ENCODE peak calls at places on chromosomes 7 and 10, in five cellular contexts. E, Y, I, X and A are unnamed samples.

GRCh38 chr10:26780793-26781601 is 79.8 kb downstream of the ABI1 start:
- DNase-seq in E (no peak), Y (no peak), I (no peak), X (no peak), A (no peak)

GRCh38 chr7:150740053-150740452 is 2.8 kb downstream of the GIMAP5 start:
- DNase-seq in E (no peak), Y (no peak), I (no peak), X (no peak), A (no peak)

GRCh38 chr7:27179503-27180430 is 5.3 kb downstream of the HOXA11 start:
- DNase-seq in E (no peak), Y (peak), I (peak), X (peak), A (peak)

GRCh38 chr10:16779375-16779774 is 37.8 kb downstream of the RSU1 start:
- DNase-seq in E (no peak), Y (no peak), I (no peak), X (no peak), A (no peak)

GRCh38 chr7:76294344-76295024 is 8.0 kb upstream of the HSPB1 start:
- DNase-seq in E (no peak), Y (peak), I (peak), X (peak), A (no peak)

GRCh38 chr7:128116740-128117139 is 85.5 kb upstream of the LRRC4 start:
- DNase-seq in E (no peak), Y (no peak), I (peak), X (peak), A (no peak)

GRCh38 chr7:118843456-118843855 is 619.0 kb downstream of the ANKRD7 start:
- DNase-seq in E (no peak), Y (no peak), I (no peak), X (no peak), A (no peak)

GRCh38 chr7:44433255-44434022 is 57.0 kb downstream of the NUDCD3 start:
- DNase-seq in E (no peak), Y (no peak), I (no peak), X (no peak), A (no peak)

GRCh38 chr7:151088856-151089699 is 2.8 kb downstream of the AGAP3 start:
- DNase-seq in E (no peak), Y (no peak), I (no peak), X (peak), A (no peak)

GRCh38 chr10:12539350-12540164 is 190.2 kb downstream of the CAMK1D start:
- DNase-seq in E (no peak), Y (peak), I (no peak), X (no peak), A (no peak)

GRCh38 chr10:16967866-16968721 is 150.9 kb upstream of the RSU1 start:
- DNase-seq in E (no peak), Y (no peak), I (no peak), X (peak), A (no peak)

GRCh38 chr10:27448926-27449325 is 55.2 kb upstream of the RAB18 start:
- DNase-seq in E (no peak), Y (no peak), I (no peak), X (peak), A (no peak)

GRCh38 chr10:69645751-69646687 is 16.0 kb downstream of the FAM241B start:
- DNase-seq in E (no peak), Y (no peak), I (peak), X (no peak), A (no peak)

GRCh38 chr10:66925896-66926719 is at the start of gene LRRTM3:
- DNase-seq in E (peak), Y (peak), I (peak), X (peak), A (peak)

GRCh38 chr10:12663863-12664262 is 314.5 kb downstream of the CAMK1D start:
- DNase-seq in E (no peak), Y (no peak), I (no peak), X (no peak), A (no peak)

DNA sequence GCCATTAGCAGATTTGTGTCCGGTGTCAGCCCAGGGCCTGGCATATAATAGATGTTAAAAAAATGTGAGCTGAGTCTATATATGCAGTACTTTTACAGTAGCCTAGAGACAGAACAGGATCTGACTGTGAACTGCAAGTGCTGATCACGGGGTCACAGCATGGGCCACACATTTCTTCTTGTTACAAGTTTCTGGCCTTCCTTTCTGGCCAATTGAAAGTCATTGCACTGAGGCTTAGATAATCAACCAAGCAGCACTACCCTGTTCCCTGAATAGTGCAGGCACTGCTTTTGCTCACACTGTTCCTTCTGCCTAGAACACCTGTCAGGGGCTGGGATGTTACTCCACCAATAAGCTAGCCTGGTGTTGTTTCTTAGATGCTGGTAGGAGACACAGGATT is 5.4 kb upstream of the MARVELD1 start:
- DNase-seq in E (no peak), Y (no peak), I (no peak), X (no peak), A (no peak)
- TF ChIP-seq POLR2AphosphoS5 in E (no peak), Y (no peak), I (no peak), X (no peak), A (no peak)

GRCh38 chr10:128050937-128051336 is 75.3 kb downstream of the MKI67 start:
- DNase-seq in E (no peak), Y (no peak), I (no peak), X (no peak), A (no peak)
- TF ChIP-seq TAF1 in E (no peak), Y (no peak), I (no peak), X (no peak), A (no peak)

GRCh38 chr10:48306265-48306869 is at the start of gene MAPK8:
- DNase-seq in E (peak), Y (peak), I (peak), X (peak), A (peak)
- TF ChIP-seq POLR2AphosphoS5 in E (peak), Y (peak), I (peak), X (peak), A (peak)

GRCh38 chr10:46544989-46545791 is 11.3 kb downstream of the GPRIN2 start:
- DNase-seq in E (peak), Y (no peak), I (peak), X (no peak), A (no peak)
- TF ChIP-seq TAF1 in E (no peak), Y (no peak), I (no peak), X (no peak), A (no peak)

DNA sequence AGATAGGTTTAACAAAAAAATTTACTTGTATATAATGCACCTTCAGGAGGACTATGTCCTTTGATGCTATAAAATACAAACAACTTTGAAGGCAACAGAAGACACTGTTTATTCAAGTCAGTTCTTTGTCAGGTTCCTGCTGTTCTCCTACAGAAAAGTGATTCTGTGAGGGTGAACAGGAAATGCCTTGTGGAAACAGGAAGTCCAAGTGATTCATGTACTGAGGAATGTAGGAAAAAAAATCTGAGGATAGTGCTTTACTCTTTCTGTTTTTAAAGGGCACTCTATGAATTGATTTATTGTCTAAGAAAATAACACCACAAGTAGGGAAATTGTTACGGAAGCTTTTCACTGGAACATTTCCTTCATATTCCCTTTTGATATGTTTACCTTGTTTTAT is 171.9 kb downstream of the HDAC9 start:
- DNase-seq in E (no peak), Y (no peak), I (no peak), X (peak), A (no peak)
- TF ChIP-seq POLR2AphosphoS5 in E (no peak), Y (no peak), I (peak), X (no peak), A (no peak)

GRCh38 chr7:136142583-136142982 is 165.4 kb upstream of the MTPN start:
- DNase-seq in E (no peak), Y (no peak), I (no peak), X (no peak), A (no peak)
- TF ChIP-seq TAF1 in E (no peak), Y (no peak), I (no peak), X (no peak), A (no peak)

GRCh38 chr10:125158528-125159485 is 1.6 kb downstream of the CTBP2 start:
- DNase-seq in E (no peak), Y (peak), I (peak), X (no peak), A (no peak)

GRCh38 chr10:125160856-125161569 is 650 bp upstream of the CTBP2 start:
- DNase-seq in E (no peak), Y (peak), I (peak), X (no peak), A (no peak)

GRCh38 chr10:125161570-125162139 is 1.3 kb upstream of the CTBP2 start:
- DNase-seq in E (no peak), Y (no peak), I (peak), X (no peak), A (no peak)

GRCh38 chr10:125159486-125159931 is 854 bp downstream of the CTBP2 start:
- DNase-seq in E (no peak), Y (peak), I (peak), X (no peak), A (no peak)

DNA sequence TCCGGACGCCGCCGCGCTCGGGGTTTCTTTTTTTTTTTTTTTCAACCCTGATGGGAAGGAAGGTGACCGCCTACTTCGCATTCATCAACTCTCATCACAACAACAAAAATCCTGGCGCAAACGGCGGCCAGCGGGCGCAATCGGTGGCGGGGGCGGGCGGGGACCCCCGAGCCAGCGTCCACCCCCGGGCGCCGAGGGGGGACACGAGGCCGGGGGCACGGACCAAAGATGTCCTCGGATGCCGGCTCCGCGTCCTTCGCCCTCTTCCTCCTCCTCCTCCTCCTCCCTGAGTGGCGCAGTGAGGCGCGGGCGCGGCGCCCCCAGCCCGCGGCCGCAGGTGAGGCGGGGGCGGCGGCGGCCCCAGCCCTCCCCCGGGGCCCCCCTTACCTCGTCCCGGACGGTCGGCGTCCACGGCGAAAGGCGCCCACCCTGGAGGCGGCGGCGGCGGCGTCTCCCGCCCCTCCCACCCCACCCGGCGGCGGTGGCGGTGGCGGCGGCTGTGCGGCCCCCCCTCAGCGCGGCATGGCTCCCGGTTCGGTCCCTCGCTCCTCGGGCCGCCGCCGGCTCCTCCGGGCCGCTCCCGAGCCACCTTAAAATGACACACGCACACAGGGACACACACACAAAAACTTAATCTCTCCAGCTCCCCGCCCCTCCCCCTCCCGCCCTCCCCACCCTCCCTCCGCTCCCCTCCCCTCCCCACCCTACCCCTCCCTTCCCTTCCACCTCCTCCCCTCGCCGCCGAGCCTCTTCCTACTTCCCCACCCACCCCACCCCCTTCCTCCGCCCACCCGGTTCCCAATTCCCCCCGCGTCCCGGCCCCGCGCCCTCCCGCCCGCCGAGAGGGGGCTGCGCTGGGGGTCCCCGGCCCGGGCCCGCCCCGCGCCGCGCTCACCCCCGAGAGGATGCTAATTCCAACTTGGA is at the start of gene CTBP2:
- DNase-seq in E (no peak), Y (peak), I (peak), X (no peak), A (no peak)
- TF ChIP-seq POLR2AphosphoS5 in E (no peak), Y (peak), I (no peak), X (no peak), A (no peak)

GRCh38 chr7:50121269-50121668 is 28.2 kb upstream of the ZPBP start:
- DNase-seq in E (no peak), Y (no peak), I (no peak), X (no peak), A (no peak)

GRCh38 chr7:50125766-50126165 is 32.7 kb upstream of the ZPBP start:
- DNase-seq in E (no peak), Y (no peak), I (no peak), X (no peak), A (no peak)

DNA sequence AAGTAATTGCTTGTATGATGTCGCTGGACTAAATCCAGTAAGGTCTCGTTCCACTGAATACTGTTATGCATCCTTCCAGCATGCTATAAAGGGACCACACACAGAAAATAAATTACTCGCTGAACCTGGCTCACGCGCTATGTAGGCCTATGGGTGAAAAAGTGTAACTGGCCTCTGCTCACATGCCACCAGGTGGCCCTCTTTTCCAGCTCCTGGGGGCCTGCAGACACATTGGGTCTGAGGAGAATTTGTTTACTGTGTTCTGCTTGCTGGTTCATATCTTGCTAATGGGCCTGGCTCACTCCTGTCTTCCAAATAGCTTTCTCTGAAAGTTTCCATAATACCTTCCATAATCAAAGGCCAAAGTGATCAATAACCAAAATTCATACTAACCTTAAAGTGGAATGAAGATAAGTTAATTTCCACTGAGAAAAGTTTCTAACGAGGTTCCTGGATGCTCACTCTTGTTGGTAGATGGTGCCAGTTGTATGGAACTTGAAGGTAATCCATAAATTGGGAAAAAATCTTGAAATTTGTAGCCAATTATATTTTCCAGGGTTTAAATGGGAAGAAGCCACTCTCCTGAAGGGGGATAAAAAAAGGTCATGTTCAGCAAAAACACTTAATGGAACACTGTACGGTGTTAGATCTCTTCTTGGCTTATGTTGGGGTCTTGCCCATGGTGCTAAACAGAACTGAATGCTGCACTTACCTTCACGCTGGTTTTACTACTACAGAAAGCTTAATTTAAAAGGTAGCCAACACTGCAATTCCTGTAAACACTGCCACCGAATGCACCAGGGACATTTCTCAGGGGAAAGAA is 27.0 kb upstream of the ZPBP start:
- DNase-seq in E (no peak), Y (peak), I (peak), X (peak), A (no peak)
- TF ChIP-seq TAF1 in E (no peak), Y (no peak), I (no peak), X (no peak), A (no peak)

DNA sequence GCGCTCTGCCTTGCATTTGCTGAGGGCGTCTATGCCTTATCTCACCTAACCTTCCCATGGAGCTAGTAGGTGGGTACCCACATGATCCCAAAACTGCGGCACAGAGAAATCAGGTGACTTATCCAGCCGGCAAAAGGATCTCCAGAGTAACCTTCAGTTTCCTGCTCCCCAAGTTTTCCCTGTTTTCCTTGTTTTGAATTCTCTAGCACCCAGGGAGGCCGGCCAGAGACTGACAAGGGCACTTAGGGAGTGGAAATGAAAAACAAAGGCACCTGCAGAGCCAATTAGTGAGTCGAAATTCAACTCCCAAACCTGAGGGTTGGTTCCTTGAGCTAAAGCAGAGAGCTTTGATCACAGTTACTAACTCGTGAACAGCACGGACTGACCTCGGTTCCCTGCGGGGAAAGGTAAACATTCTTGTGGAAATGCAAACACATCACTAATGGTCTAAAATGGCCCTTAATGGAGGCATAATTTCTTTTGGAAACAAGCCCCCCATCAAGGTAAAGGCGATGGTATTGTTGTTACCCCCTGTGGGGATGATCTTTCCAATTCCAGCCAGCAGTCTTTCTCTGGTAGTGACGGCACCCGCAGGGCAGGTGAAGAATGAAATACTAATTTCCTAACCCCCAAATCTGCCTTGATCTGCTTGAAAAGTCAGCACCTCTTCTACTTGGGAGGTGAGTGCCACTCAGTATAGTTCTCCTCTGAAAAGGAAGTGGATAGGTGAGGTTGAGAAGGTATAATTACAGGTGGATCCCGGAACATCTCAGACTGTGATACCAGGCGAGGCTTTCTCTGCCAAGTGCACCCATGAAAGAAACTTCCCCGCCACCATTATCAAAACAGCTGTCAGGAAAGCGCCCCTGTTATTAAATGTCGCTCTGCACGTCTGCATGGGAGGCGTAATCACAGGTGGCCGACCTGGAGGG is 365.6 kb upstream of the AUTS2 start:
- DNase-seq in E (no peak), Y (peak), I (no peak), X (no peak), A (no peak)
- TF ChIP-seq POLR2AphosphoS5 in E (no peak), Y (no peak), I (no peak), X (no peak), A (no peak)